ENCODE peak calls at places on chromosome 17, in ten cellular contexts. One of them, this sample, is unnamed.
A peak's percentile ranks its signal among the peaks of the same experiment; 100 is the strongest.

GRCh38 chr17:63434951-63435571 is 11.0 kb downstream of the CYB561 start:
- DNase-seq in BE2C: peak; percentile 93
- DNase-seq in left ventricle myocardium inferior: peak; percentile 65
- DNase-seq in colonic mucosa: peak; percentile 88
- DNase-seq in mucosa of descending colon: peak; percentile 82
- DNase-seq in ovary: no peak
- DNase-seq in pancreas: peak; percentile 90
- DNase-seq in fibroblast of lung: peak; percentile 29
- DNase-seq in ascending aorta: peak; percentile 39
- DNase-seq in SK-N-SH: peak; percentile 69
- DNase-seq in this sample: peak; percentile 28

GRCh38 chr17:71188811-71189492 is 931.9 kb upstream of the SOX9 start:
- DNase-seq in colonic mucosa: no peak
- DNase-seq in pancreas: no peak
- DNase-seq in SK-N-SH: no peak
- DNase-seq in left ventricle myocardium inferior: no peak
- DNase-seq in fibroblast of lung: peak; percentile 96
- DNase-seq in mucosa of descending colon: no peak
- DNase-seq in ovary: no peak
- DNase-seq in BE2C: no peak
- DNase-seq in ascending aorta: no peak
- DNase-seq in this sample: no peak

GRCh38 chr17:17606416-17607000 is 15.0 kb upstream of the PEMT start:
- DNase-seq in pancreas: no peak
- DNase-seq in mucosa of descending colon: no peak
- DNase-seq in BE2C: peak; percentile 38
- DNase-seq in colonic mucosa: no peak
- DNase-seq in fibroblast of lung: no peak
- DNase-seq in SK-N-SH: no peak
- DNase-seq in ovary: no peak
- DNase-seq in ascending aorta: no peak
- DNase-seq in left ventricle myocardium inferior: no peak
- DNase-seq in this sample: no peak

GRCh38 chr17:67863624-67864247 is 38.4 kb downstream of the BPTF start:
- DNase-seq in mucosa of descending colon: no peak
- DNase-seq in colonic mucosa: no peak
- DNase-seq in pancreas: no peak
- DNase-seq in left ventricle myocardium inferior: no peak
- DNase-seq in ascending aorta: no peak
- DNase-seq in SK-N-SH: no peak
- DNase-seq in BE2C: no peak
- DNase-seq in fibroblast of lung: no peak
- DNase-seq in ovary: no peak
- DNase-seq in this sample: no peak

GRCh38 chr17:66949501-66949900 is 15.0 kb upstream of the CACNG4 start:
- DNase-seq in mucosa of descending colon: no peak
- DNase-seq in ascending aorta: no peak
- DNase-seq in colonic mucosa: no peak
- DNase-seq in SK-N-SH: no peak
- DNase-seq in left ventricle myocardium inferior: no peak
- DNase-seq in BE2C: no peak
- DNase-seq in pancreas: no peak
- DNase-seq in fibroblast of lung: no peak
- DNase-seq in ovary: no peak
- DNase-seq in this sample: no peak

GRCh38 chr17:67258836-67259468 is 14.0 kb upstream of the HELZ start:
- DNase-seq in SK-N-SH: no peak
- DNase-seq in colonic mucosa: no peak
- DNase-seq in ascending aorta: no peak
- DNase-seq in left ventricle myocardium inferior: no peak
- DNase-seq in pancreas: no peak
- DNase-seq in ovary: no peak
- DNase-seq in fibroblast of lung: no peak
- DNase-seq in mucosa of descending colon: no peak
- DNase-seq in BE2C: no peak
- DNase-seq in this sample: no peak

GRCh38 chr17:43442711-43443110 is 41.1 kb upstream of the DHX8 start:
- DNase-seq in pancreas: no peak
- DNase-seq in ovary: no peak
- DNase-seq in colonic mucosa: no peak
- DNase-seq in SK-N-SH: no peak
- DNase-seq in fibroblast of lung: no peak
- DNase-seq in ascending aorta: no peak
- DNase-seq in left ventricle myocardium inferior: no peak
- DNase-seq in mucosa of descending colon: no peak
- DNase-seq in BE2C: no peak
- DNase-seq in this sample: no peak

GRCh38 chr17:12362853-12363252 is 302.8 kb upstream of the MYOCD start:
- DNase-seq in fibroblast of lung: no peak
- DNase-seq in BE2C: no peak
- DNase-seq in SK-N-SH: no peak
- DNase-seq in pancreas: no peak
- DNase-seq in ascending aorta: no peak
- DNase-seq in colonic mucosa: no peak
- DNase-seq in left ventricle myocardium inferior: no peak
- DNase-seq in ovary: no peak
- DNase-seq in mucosa of descending colon: no peak
- DNase-seq in this sample: no peak

GRCh38 chr17:62876664-62877411 is 68.7 kb upstream of the MARCHF10 start:
- DNase-seq in mucosa of descending colon: no peak
- DNase-seq in ovary: no peak
- DNase-seq in BE2C: no peak
- DNase-seq in left ventricle myocardium inferior: no peak
- DNase-seq in pancreas: no peak
- DNase-seq in colonic mucosa: no peak
- DNase-seq in fibroblast of lung: peak; percentile 66
- DNase-seq in SK-N-SH: no peak
- DNase-seq in ascending aorta: no peak
- DNase-seq in this sample: no peak

GRCh38 chr17:73090396-73091202 is 1.9 kb downstream of the SLC39A11 start:
- DNase-seq in SK-N-SH: no peak
- DNase-seq in colonic mucosa: no peak
- DNase-seq in ascending aorta: no peak
- DNase-seq in pancreas: no peak
- DNase-seq in mucosa of descending colon: no peak
- DNase-seq in ovary: no peak
- DNase-seq in fibroblast of lung: no peak
- DNase-seq in left ventricle myocardium inferior: no peak
- DNase-seq in BE2C: no peak
- DNase-seq in this sample: no peak

GRCh38 chr17:7572588-7573323 is 6.7 kb upstream of the CD68 start:
- DNase-seq in ascending aorta: peak; percentile 99
- DNase-seq in colonic mucosa: peak; percentile 100
- DNase-seq in fibroblast of lung: peak; percentile 99
- DNase-seq in BE2C: peak; percentile 93
- DNase-seq in SK-N-SH: peak; percentile 97
- DNase-seq in pancreas: peak; percentile 99
- DNase-seq in left ventricle myocardium inferior: peak; percentile 99
- DNase-seq in ovary: peak; percentile 100
- DNase-seq in mucosa of descending colon: peak; percentile 100
- DNase-seq in this sample: peak; percentile 96
- H3K36me3 ChIP-seq in ascending aorta: peaks cover 55% of the 10 kb centered on the region
- H3K36me3 ChIP-seq in colonic mucosa: peaks cover 27% of the 10 kb centered on the region
- H3K36me3 ChIP-seq in fibroblast of lung: peaks cover 40% of the 10 kb centered on the region
- H3K36me3 ChIP-seq in BE2C: peaks cover 48% of the 10 kb centered on the region
- H3K36me3 ChIP-seq in SK-N-SH: peaks cover 62% of the 10 kb centered on the region
- H3K36me3 ChIP-seq in pancreas: peaks cover 19% of the 10 kb centered on the region
- H3K36me3 ChIP-seq in left ventricle myocardium inferior: peaks cover 71% of the 10 kb centered on the region
- H3K36me3 ChIP-seq in ovary: no peaks in the 10 kb centered on the region
- H3K36me3 ChIP-seq in mucosa of descending colon: peaks cover 16% of the 10 kb centered on the region
- H3K36me3 ChIP-seq in this sample: peaks cover 53% of the 10 kb centered on the region

GRCh38 chr17:38598995-38599394 is 6.8 kb downstream of the SRCIN1 start:
- DNase-seq in ascending aorta: no peak
- DNase-seq in pancreas: no peak
- DNase-seq in mucosa of descending colon: no peak
- DNase-seq in ovary: no peak
- DNase-seq in BE2C: no peak
- DNase-seq in fibroblast of lung: no peak
- DNase-seq in colonic mucosa: no peak
- DNase-seq in SK-N-SH: no peak
- DNase-seq in left ventricle myocardium inferior: no peak
- DNase-seq in this sample: no peak
- H3K4me1 ChIP-seq in ascending aorta: peaks cover 8% of the 10 kb centered on the region
- H3K4me1 ChIP-seq in pancreas: no peaks in the 10 kb centered on the region
- H3K4me1 ChIP-seq in mucosa of descending colon: peaks cover 9% of the 10 kb centered on the region
- H3K4me1 ChIP-seq in ovary: no peaks in the 10 kb centered on the region
- H3K4me1 ChIP-seq in BE2C: peaks cover 26% of the 10 kb centered on the region
- H3K4me1 ChIP-seq in fibroblast of lung: no peaks in the 10 kb centered on the region
- H3K4me1 ChIP-seq in colonic mucosa: no peaks in the 10 kb centered on the region
- H3K4me1 ChIP-seq in SK-N-SH: peaks cover 36% of the 10 kb centered on the region
- H3K4me1 ChIP-seq in left ventricle myocardium inferior: peaks cover 9% of the 10 kb centered on the region
- H3K4me1 ChIP-seq in this sample: no peaks in the 10 kb centered on the region

GRCh38 chr17:2074919-2075318 is 20.0 kb downstream of the HIC1 start:
- DNase-seq in ascending aorta: no peak
- DNase-seq in fibroblast of lung: no peak
- DNase-seq in ovary: no peak
- DNase-seq in colonic mucosa: no peak
- DNase-seq in pancreas: no peak
- DNase-seq in left ventricle myocardium inferior: no peak
- DNase-seq in SK-N-SH: no peak
- DNase-seq in BE2C: no peak
- DNase-seq in mucosa of descending colon: no peak
- DNase-seq in this sample: no peak

GRCh38 chr17:2076461-2076984 is 21.6 kb downstream of the HIC1 start:
- DNase-seq in left ventricle myocardium inferior: no peak
- DNase-seq in colonic mucosa: no peak
- DNase-seq in fibroblast of lung: peak; percentile 68
- DNase-seq in mucosa of descending colon: no peak
- DNase-seq in ovary: peak; percentile 64
- DNase-seq in SK-N-SH: peak; percentile 86
- DNase-seq in ascending aorta: no peak
- DNase-seq in pancreas: no peak
- DNase-seq in BE2C: peak; percentile 85
- DNase-seq in this sample: peak; percentile 88

GRCh38 chr17:2081564-2081963 is 26.7 kb downstream of the HIC1 start:
- DNase-seq in left ventricle myocardium inferior: no peak
- DNase-seq in colonic mucosa: no peak
- DNase-seq in BE2C: no peak
- DNase-seq in fibroblast of lung: no peak
- DNase-seq in ovary: no peak
- DNase-seq in ascending aorta: no peak
- DNase-seq in SK-N-SH: no peak
- DNase-seq in pancreas: no peak
- DNase-seq in mucosa of descending colon: no peak
- DNase-seq in this sample: no peak

GRCh38 chr17:2075336-2076056 is 20.6 kb downstream of the HIC1 start:
- DNase-seq in SK-N-SH: peak; percentile 78
- DNase-seq in mucosa of descending colon: peak; percentile 40
- DNase-seq in ovary: peak; percentile 73
- DNase-seq in BE2C: peak; percentile 58
- DNase-seq in colonic mucosa: peak; percentile 24
- DNase-seq in left ventricle myocardium inferior: no peak
- DNase-seq in ascending aorta: no peak
- DNase-seq in fibroblast of lung: peak; percentile 69
- DNase-seq in pancreas: no peak
- DNase-seq in this sample: peak; percentile 72

GRCh38 chr17:2077040-2077439 is 22.1 kb downstream of the HIC1 start:
- DNase-seq in pancreas: no peak
- DNase-seq in left ventricle myocardium inferior: no peak
- DNase-seq in mucosa of descending colon: no peak
- DNase-seq in BE2C: no peak
- DNase-seq in ovary: no peak
- DNase-seq in colonic mucosa: no peak
- DNase-seq in ascending aorta: no peak
- DNase-seq in fibroblast of lung: no peak
- DNase-seq in SK-N-SH: no peak
- DNase-seq in this sample: no peak
- H3K36me3 ChIP-seq in pancreas: peaks cover 2% of the 10 kb centered on the region
- H3K36me3 ChIP-seq in left ventricle myocardium inferior: peaks cover 39% of the 10 kb centered on the region
- H3K36me3 ChIP-seq in mucosa of descending colon: no peaks in the 10 kb centered on the region
- H3K36me3 ChIP-seq in BE2C: no peaks in the 10 kb centered on the region
- H3K36me3 ChIP-seq in ovary: no peaks in the 10 kb centered on the region
- H3K36me3 ChIP-seq in colonic mucosa: no peaks in the 10 kb centered on the region
- H3K36me3 ChIP-seq in ascending aorta: peaks cover 72% of the 10 kb centered on the region
- H3K36me3 ChIP-seq in fibroblast of lung: peaks cover 7% of the 10 kb centered on the region
- H3K36me3 ChIP-seq in SK-N-SH: peaks cover 15% of the 10 kb centered on the region
- H3K36me3 ChIP-seq in this sample: no peaks in the 10 kb centered on the region

GRCh38 chr17:40327244-40327666 is 18.3 kb downstream of the RARA start:
- DNase-seq in ascending aorta: no peak
- DNase-seq in left ventricle myocardium inferior: peak; percentile 12
- DNase-seq in SK-N-SH: no peak
- DNase-seq in fibroblast of lung: no peak
- DNase-seq in colonic mucosa: no peak
- DNase-seq in BE2C: no peak
- DNase-seq in pancreas: no peak
- DNase-seq in ovary: no peak
- DNase-seq in mucosa of descending colon: no peak
- DNase-seq in this sample: no peak

GRCh38 chr17:40326832-40327199 is 17.8 kb downstream of the RARA start:
- DNase-seq in fibroblast of lung: no peak
- DNase-seq in left ventricle myocardium inferior: peak; percentile 16
- DNase-seq in ovary: peak; percentile 75
- DNase-seq in mucosa of descending colon: peak; percentile 44
- DNase-seq in SK-N-SH: no peak
- DNase-seq in ascending aorta: no peak
- DNase-seq in colonic mucosa: peak; percentile 70
- DNase-seq in pancreas: no peak
- DNase-seq in BE2C: no peak
- DNase-seq in this sample: no peak

GRCh38 chr17:40327735-40328385 is 18.9 kb downstream of the RARA start:
- DNase-seq in fibroblast of lung: peak; percentile 42
- DNase-seq in pancreas: no peak
- DNase-seq in colonic mucosa: peak; percentile 42
- DNase-seq in left ventricle myocardium inferior: peak; percentile 71
- DNase-seq in BE2C: no peak
- DNase-seq in ascending aorta: no peak
- DNase-seq in SK-N-SH: no peak
- DNase-seq in ovary: peak; percentile 68
- DNase-seq in mucosa of descending colon: no peak
- DNase-seq in this sample: no peak

GRCh38 chr17:40325156-40326013 is 16.4 kb downstream of the RARA start:
- DNase-seq in fibroblast of lung: no peak
- DNase-seq in mucosa of descending colon: peak; percentile 33
- DNase-seq in BE2C: no peak
- DNase-seq in left ventricle myocardium inferior: peak; percentile 14
- DNase-seq in colonic mucosa: no peak
- DNase-seq in ovary: peak; percentile 42
- DNase-seq in SK-N-SH: no peak
- DNase-seq in ascending aorta: no peak
- DNase-seq in pancreas: no peak
- DNase-seq in this sample: no peak

DNA sequence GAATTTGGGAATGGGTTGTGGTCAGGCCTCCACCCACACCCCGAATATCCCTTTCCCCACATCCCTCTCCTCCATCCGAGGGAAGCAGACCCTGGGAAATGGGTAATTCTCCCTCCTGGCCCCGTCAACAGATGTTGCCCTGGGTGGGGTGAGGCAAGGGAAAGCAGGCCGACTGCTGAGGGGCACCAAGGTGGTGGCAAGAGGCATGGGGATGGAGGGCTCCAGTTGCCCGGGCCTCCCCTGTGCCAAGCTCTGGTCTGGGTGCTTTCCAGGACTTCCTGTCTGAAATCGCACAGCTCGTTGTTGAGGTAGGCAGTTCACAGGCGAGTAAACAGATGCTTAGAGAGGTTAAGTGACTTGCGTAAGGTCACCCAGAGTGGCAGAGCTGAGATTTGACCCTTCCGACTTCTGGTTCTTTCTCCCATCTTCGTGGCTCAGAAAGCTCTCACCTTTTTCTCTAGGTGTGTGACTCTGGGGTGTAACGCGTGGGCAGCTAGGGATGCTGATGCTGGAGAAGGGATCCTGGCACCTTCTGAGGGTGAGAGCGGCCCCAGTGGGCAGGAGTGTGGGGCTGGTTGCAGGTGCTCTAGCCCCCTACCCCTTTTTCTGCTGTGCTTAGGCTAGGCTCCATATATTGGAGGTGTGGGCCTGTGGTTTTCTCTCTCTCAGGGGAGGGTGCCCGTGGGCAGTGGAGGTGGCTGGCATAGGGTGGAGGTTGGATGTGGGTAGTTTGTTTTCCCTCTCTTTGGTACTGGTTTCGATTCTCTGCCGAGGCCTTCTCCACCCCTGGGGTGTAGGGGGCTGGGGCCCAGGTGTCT is 17.2 kb downstream of the RARA start:
- DNase-seq in BE2C: no peak
- DNase-seq in left ventricle myocardium inferior: peak; percentile 22
- DNase-seq in mucosa of descending colon: peak; percentile 46
- DNase-seq in ascending aorta: no peak
- DNase-seq in fibroblast of lung: no peak
- DNase-seq in SK-N-SH: no peak
- DNase-seq in pancreas: no peak
- DNase-seq in colonic mucosa: no peak
- DNase-seq in ovary: peak; percentile 40
- DNase-seq in this sample: no peak
- H3K4me1 ChIP-seq in BE2C: peaks cover 50% of the 10 kb centered on the region
- H3K4me1 ChIP-seq in left ventricle myocardium inferior: peaks cover 100% of the 10 kb centered on the region
- H3K4me1 ChIP-seq in mucosa of descending colon: peaks cover 70% of the 10 kb centered on the region
- H3K4me1 ChIP-seq in ascending aorta: peaks cover 87% of the 10 kb centered on the region
- H3K4me1 ChIP-seq in fibroblast of lung: peaks cover 67% of the 10 kb centered on the region
- H3K4me1 ChIP-seq in SK-N-SH: peaks cover 88% of the 10 kb centered on the region
- H3K4me1 ChIP-seq in pancreas: peaks cover 38% of the 10 kb centered on the region
- H3K4me1 ChIP-seq in colonic mucosa: peaks cover 36% of the 10 kb centered on the region
- H3K4me1 ChIP-seq in ovary: peaks cover 63% of the 10 kb centered on the region
- H3K4me1 ChIP-seq in this sample: peaks cover 59% of the 10 kb centered on the region